ENCODE peak calls at places on chromosomes 2 and 18, in eight cellular contexts. Y is MM.1S, E is psoas muscle, L is brain microvascular endothelial cell, H is bronchial epithelial cell, S is astrocyte of the spinal cord, O is tibial nerve, V is pancreas. F is an unnamed sample.

GRCh38 chr18:43789234-43790000 is 512.1 kb upstream of the SYT4 start:
- DNase-seq in Y (no peak), E (no peak), L (peak), H (no peak), S (peak), O (peak), V (no peak), F (peak)

GRCh38 chr2:129490666-129491065 is 488.8 kb upstream of the RAB6C start:
- DNase-seq in Y (no peak), E (no peak), L (no peak), H (no peak), S (no peak), O (no peak), V (no peak), F (no peak)

GRCh38 chr2:169072163-169072925 is 3.0 kb downstream of the DHRS9 start:
- DNase-seq in Y (peak), E (no peak), L (no peak), H (no peak), S (no peak), O (no peak), V (no peak), F (no peak)

GRCh38 chr2:25851740-25852503 is 26.4 kb downstream of the ASXL2 start:
- DNase-seq in Y (peak), E (no peak), L (peak), H (peak), S (peak), O (peak), V (no peak), F (peak)

GRCh38 chr18:9565407-9565806 is 49.0 kb downstream of the PPP4R1 start:
- DNase-seq in Y (no peak), E (no peak), L (no peak), H (no peak), S (no peak), O (no peak), V (no peak), F (peak)

GRCh38 chr2:46074501-46074900 is 222.7 kb upstream of the EPAS1 start:
- DNase-seq in Y (no peak), E (no peak), L (no peak), H (no peak), S (no peak), O (no peak), V (no peak), F (no peak)

GRCh38 chr2:71936076-71937030 is 211.3 kb downstream of the CYP26B1 start:
- DNase-seq in Y (no peak), E (no peak), L (no peak), H (no peak), S (no peak), O (no peak), V (no peak), F (no peak)

GRCh38 chr2:229675569-229675968 is 38.8 kb downstream of the DNER start:
- DNase-seq in Y (no peak), E (no peak), L (no peak), H (no peak), S (no peak), O (no peak), V (no peak), F (no peak)

GRCh38 chr2:137348301-137348700 is 583.0 kb downstream of the THSD7B start:
- DNase-seq in Y (no peak), E (no peak), L (no peak), H (no peak), S (no peak), O (no peak), V (no peak), F (no peak)

DNA sequence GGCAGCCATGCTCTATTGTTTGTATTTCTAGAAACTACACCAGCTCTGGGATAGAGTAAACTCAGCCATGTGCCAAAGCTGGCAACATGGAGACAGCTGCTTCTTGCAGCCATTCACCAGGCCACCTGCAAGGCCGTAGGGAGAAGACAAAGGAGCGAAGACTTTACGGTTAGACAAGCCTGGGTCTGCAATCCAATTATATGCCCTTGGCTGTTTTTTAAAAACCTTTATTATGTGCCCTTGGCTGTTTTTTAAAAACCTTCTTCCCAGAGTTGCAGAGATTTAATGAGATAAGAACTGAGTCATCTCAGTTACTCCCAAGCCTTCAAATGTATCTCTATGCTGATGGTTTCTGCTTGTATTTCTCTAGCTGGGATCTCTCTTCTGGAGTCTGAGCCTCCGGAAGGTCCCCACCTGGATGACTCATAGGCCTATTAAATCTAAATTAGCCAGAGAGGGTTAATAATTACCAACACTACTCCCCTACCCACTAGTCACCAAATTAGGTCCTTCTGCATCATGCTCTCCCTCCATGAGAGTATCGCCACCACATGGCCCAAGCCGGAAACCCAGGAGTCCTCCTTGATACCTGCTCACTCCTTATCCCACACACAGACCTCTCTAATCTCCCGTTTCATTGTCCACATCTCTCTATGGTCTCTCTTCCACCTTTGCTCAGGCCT is 17.5 kb upstream of the DPP4 start:
- DNase-seq in Y (no peak), E (no peak), L (no peak), H (peak), S (peak), O (no peak), V (no peak), F (no peak)
- TF ChIP-seq CTCF in Y (no peak), E (no peak), L (peak), H (peak), S (no peak), O (no peak), V (no peak), F (no peak)

DNA sequence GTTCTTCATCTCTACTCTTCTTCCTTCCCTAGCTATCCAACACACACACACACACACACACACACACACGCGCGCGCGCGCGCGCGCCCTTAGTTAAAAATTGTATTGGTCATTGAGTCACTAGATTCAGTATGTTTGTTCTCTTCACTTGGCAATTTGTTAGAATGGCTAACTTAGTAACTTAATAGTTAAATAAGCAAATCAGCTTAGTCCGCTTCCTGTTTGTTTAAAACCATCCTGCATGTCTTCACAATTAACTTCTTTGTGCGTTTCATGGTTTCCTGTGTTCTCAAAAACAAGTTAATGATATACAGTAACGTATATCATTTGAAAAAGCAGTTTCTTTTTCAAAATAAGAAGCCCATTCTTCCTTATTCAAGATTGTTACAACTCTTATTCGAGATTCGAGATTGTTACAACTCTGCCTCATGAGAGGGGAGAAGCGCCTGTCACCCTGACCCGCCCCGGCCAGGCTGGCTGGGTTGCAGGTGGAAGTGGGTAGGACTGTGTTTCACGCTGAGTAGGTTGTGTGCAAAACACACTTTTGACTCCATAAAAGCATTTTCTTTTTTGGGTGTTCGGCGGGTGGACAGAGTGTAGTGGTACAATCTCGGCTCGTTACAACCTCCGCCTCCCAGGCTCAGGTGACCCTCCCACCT is 9.5 kb upstream of the CNNM3 start:
- DNase-seq in Y (no peak), E (no peak), L (no peak), H (no peak), S (no peak), O (no peak), V (no peak), F (no peak)
- H3K4me3 ChIP-seq in Y (no peak), E (no peak), L (no peak), H (no peak), S (no peak), O (no peak), V (no peak), F (no peak)

DNA sequence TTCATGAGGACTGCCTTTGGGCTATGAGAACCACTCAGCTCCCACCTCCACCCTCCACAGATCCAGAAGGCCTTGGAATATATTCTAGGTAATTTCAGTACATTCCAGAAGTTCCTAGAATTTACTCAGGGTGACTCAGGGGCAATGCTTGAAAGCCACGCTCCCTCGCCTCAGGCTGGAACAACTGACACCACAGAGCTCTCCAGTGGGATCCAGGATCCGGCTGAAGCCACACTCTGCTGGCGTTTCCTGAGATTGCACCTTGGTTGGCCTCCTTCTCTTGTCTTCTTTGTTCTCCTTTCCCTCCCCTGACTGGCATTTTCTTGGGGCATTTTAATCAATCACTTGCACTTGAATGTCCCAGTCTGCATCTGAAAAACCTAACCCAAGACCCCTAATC is 92.6 kb upstream of the KCNE4 start:
- DNase-seq in Y (no peak), E (no peak), L (peak), H (peak), S (peak), O (no peak), V (no peak), F (peak)
- TF ChIP-seq CTCF in Y (no peak), E (no peak), L (peak), H (peak), S (peak), O (no peak), V (no peak), F (peak)

GRCh38 chr2:23563151-23563550 is 178.2 kb downstream of the KLHL29 start:
- DNase-seq in Y (no peak), E (no peak), L (no peak), H (no peak), S (no peak), O (no peak), V (no peak), F (no peak)
- H3K4me3 ChIP-seq in Y (no peak), E (no peak), L (no peak), H (no peak), S (no peak), O (no peak), V (no peak), F (no peak)

GRCh38 chr2:84882415-84882738 is 1.5 kb upstream of the TRABD2A start:
- DNase-seq in Y (no peak), E (no peak), L (no peak), H (no peak), S (no peak), O (no peak), V (no peak), F (no peak)
- TF ChIP-seq CTCF in Y (no peak), E (no peak), L (no peak), H (no peak), S (no peak), O (peak), V (no peak), F (no peak)

DNA sequence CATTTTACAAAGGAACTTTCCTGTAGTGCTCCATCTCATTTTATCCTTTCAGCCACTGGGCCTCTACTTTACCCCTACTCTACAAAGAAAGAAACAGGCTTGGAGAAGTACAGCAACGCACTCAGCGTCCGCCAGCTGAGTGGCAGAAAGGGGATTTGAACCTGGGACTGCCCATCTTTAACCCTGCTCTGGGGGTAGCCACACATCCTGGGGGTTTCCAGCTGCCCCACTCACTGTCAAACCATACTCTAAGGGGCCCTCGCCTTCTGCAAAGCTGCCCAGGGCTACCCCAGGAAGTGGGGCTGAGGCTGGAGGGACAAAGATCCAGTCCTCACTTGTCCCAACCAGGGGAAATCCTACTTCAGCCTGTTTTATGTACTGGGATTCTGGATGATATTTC is 17.9 kb downstream of the HS1BP3 start:
- DNase-seq in Y (no peak), E (peak), L (no peak), H (no peak), S (no peak), O (no peak), V (no peak), F (no peak)
- H3K4me3 ChIP-seq in Y (no peak), E (no peak), L (no peak), H (no peak), S (no peak), O (no peak), V (no peak), F (no peak)

DNA sequence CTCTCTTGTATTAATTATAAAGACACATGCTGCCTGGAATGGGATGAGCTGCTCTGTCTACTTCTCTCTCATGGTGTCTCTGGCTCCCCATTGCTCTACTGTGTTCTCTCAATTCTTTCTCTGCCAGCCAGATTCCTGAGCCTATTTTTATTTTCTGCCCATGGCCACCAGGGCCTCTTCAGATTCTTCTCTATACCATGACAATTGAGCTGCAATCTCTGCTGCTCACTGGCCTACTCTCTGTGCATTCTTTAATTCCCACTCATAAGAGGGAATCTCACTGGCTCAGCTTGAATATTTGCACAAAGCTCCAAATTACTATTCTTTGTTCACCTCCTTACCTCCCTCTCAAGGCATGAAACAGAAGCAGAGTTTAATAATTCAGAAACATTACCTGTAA is 161.4 kb upstream of the GULP1 start:
- DNase-seq in Y (no peak), E (no peak), L (no peak), H (no peak), S (no peak), O (no peak), V (no peak), F (no peak)
- TF ChIP-seq CTCF in Y (no peak), E (no peak), L (no peak), H (no peak), S (no peak), O (no peak), V (no peak), F (no peak)

GRCh38 chr18:35495821-35496368 is 1.9 kb downstream of the INO80C start:
- DNase-seq in Y (no peak), E (no peak), L (no peak), H (no peak), S (peak), O (no peak), V (no peak), F (no peak)
- H3K4me3 ChIP-seq in Y (no peak), E (no peak), L (no peak), H (no peak), S (no peak), O (no peak), V (no peak), F (no peak)

DNA sequence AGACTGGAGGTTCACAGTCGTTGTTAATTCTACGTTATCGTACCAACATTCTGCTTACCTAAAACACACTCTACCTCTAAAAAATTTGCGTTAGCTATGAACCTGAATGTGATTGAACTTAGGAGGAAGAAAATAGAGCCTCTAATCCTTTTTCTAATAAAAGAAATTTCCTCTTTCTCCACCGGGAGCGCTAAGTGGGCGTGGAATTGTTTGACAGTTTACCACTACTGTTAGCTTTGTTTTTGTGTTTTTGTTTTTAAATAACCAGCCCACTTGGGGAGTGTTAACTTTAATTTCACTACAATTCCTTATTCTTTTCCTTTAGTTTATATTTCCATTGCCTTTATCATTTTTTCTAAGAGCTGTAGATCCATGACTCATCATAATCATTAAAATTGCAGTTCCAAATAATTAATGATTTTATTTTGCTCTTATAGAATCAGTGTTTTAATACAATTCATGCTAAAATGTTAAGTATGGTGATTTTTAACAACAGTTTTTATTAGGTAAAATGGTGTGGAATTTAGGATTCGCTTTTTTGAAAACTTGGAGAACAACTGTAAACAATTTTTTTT is 55.0 kb upstream of the ITM2C start:
- DNase-seq in Y (no peak), E (no peak), L (no peak), H (no peak), S (no peak), O (no peak), V (no peak), F (no peak)
- TF ChIP-seq CTCF in Y (peak), E (no peak), L (peak), H (no peak), S (peak), O (no peak), V (no peak), F (peak)

GRCh38 chr18:75173125-75173432 is 35.9 kb downstream of the PTGR3 start:
- DNase-seq in Y (peak), E (no peak), L (no peak), H (no peak), S (no peak), O (no peak), V (no peak), F (no peak)
- H3K4me3 ChIP-seq in Y (no peak), E (no peak), L (no peak), H (no peak), S (no peak), O (no peak), V (no peak), F (no peak)

F was measured in astrocyte of the cerebellum.